ENCODE peak calls at places on chromosomes 4 and X, in five cellular contexts. W is brain microvascular endothelial cell, F is left ventricle myocardium inferior, T is lung, R is left lung. U is an unnamed sample.

GRCh38 chrX:23726196-23726595 is 16.9 kb downstream of the ACOT9 start:
- DNase-seq in T (no peak), W (no peak), R (no peak), F (no peak), U (no peak)

GRCh38 chrX:108732630-108733321 is 3.6 kb downstream of the IRS4 start:
- DNase-seq in W (no peak), F (no peak), T (no peak), R (peak), U (no peak)

GRCh38 chrX:24566233-24566632 is 80.9 kb downstream of the PCYT1B start:
- DNase-seq in T (no peak), W (no peak), F (no peak), R (no peak), U (no peak)

GRCh38 chrX:38805294-38806053 is 4.2 kb downstream of the MID1IP1 start:
- DNase-seq in T (peak), F (peak), R (peak), W (no peak), U (no peak)

GRCh38 chr4:140096483-140096861 is 57.5 kb downstream of the MAML3 start:
- DNase-seq in F (no peak), W (no peak), R (no peak), T (no peak), U (no peak)

GRCh38 chrX:50471390-50471789 is 765 bp upstream of the DGKK start:
- DNase-seq in R (peak), T (no peak), W (no peak), F (no peak), U (no peak)

GRCh38 chrX:31320740-31321139 is 248.9 kb upstream of the FTHL17 start:
- DNase-seq in T (no peak), R (no peak), F (no peak), W (no peak), U (no peak)

GRCh38 chr4:13543648-13544555 is at the start of gene NKX3-2:
- DNase-seq in R (peak), T (no peak), W (no peak), F (no peak), U (no peak)

GRCh38 chrX:119374736-119375135 is 24.4 kb upstream of the SLC25A43 start:
- DNase-seq in R (no peak), F (no peak), T (no peak), W (peak), U (peak)

GRCh38 chrX:46953597-46953996 is 41.4 kb downstream of the JADE3 start:
- DNase-seq in F (no peak), R (no peak), T (no peak), W (no peak), U (no peak)

GRCh38 chr4:158182736-158183135 is 9.9 kb upstream of the GASK1B start:
- DNase-seq in W (no peak), F (no peak), R (peak), T (no peak), U (no peak)

GRCh38 chrX:24055043-24055356 is 244 bp downstream of the EIF2S3 start:
- DNase-seq in T (no peak), F (no peak), R (no peak), W (no peak), U (no peak)

GRCh38 chr4:81651500-81651899 is 179.8 kb upstream of the RASGEF1B start:
- DNase-seq in T (no peak), R (no peak), W (peak), F (no peak), U (peak)

GRCh38 chrX:39491548-39492297 is 606.0 kb downstream of the BCOR start:
- DNase-seq in R (no peak), F (no peak), T (no peak), W (no peak), U (no peak)

GRCh38 chr4:148980782-148981181 is 538.6 kb upstream of the NR3C2 start:
- DNase-seq in R (no peak), T (no peak), F (no peak), W (no peak), U (no peak)

GRCh38 chr4:11079171-11079570 is 349.5 kb downstream of the HS3ST1 start:
- DNase-seq in W (no peak), T (no peak), F (no peak), R (no peak), U (no peak)

GRCh38 chr4:163542275-163542674 is 47.8 kb downstream of the TMA16 start:
- DNase-seq in F (no peak), W (peak), R (no peak), T (no peak), U (peak)

GRCh38 chr4:113446019-113446418 is 315.5 kb downstream of the CAMK2D start:
- DNase-seq in R (no peak), T (no peak), W (no peak), F (no peak), U (peak)

GRCh38 chr4:153038493-153039311 is 102.6 kb downstream of the FHDC1 start:
- DNase-seq in T (no peak), F (no peak), R (no peak), W (no peak), U (no peak)

GRCh38 chrX:295136-295535 is 14.0 kb downstream of the PLCXD1 start:
- DNase-seq in R (peak), W (no peak), F (no peak), T (no peak), U (no peak)

GRCh38 chrX:44314259-44314734 is 29.2 kb downstream of the EFHC2 start:
- DNase-seq in W (peak), R (no peak), T (no peak), F (peak), U (no peak)

GRCh38 chr4:36427696-36428095 is 146.3 kb downstream of the DTHD1 start:
- DNase-seq in F (no peak), W (no peak), R (peak), T (no peak), U (no peak)

GRCh38 chr4:88318751-88319350 is 34.5 kb upstream of the PPM1K start:
- DNase-seq in W (peak), T (no peak), R (no peak), F (no peak), U (peak)

GRCh38 chr4:171181090-171181489 is 632.1 kb upstream of the GALNTL6 start:
- DNase-seq in F (no peak), W (no peak), T (no peak), R (no peak), U (no peak)

GRCh38 chr4:119286377-119287002 is 35.4 kb downstream of the FABP2 start:
- DNase-seq in F (no peak), R (no peak), W (peak), T (no peak), U (no peak)

GRCh38 chr4:39495446-39496208 is 31.6 kb downstream of the UGDH start:
- DNase-seq in F (no peak), T (no peak), W (no peak), R (no peak), U (peak)

GRCh38 chrX:152637649-152638442 is at the start of gene GABRQ:
- DNase-seq in W (peak), T (no peak), R (peak), F (peak), U (no peak)

GRCh38 chrX:134603806-134604700 is 54.2 kb downstream of the PLAC1 start:
- DNase-seq in W (peak), R (no peak), F (no peak), T (no peak), U (no peak)

GRCh38 chr4:101763576-101763975 is 27.0 kb upstream of the BANK1 start:
- DNase-seq in T (no peak), W (no peak), R (no peak), F (no peak), U (no peak)

GRCh38 chrX:68997911-68998310 is 167.3 kb downstream of the PJA1 start:
- DNase-seq in T (peak), W (peak), R (no peak), F (peak), U (no peak)

GRCh38 chr4:176726803-176727202 is 65.9 kb downstream of the VEGFC start:
- DNase-seq in W (peak), T (no peak), R (peak), F (no peak), U (no peak)

GRCh38 chr4:46124773-46125172 is 919 bp upstream of the GABRG1 start:
- DNase-seq in T (no peak), R (no peak), W (no peak), F (no peak), U (no peak)

GRCh38 chr4:2847297-2847871 is 3.7 kb downstream of the ADD1 start:
- DNase-seq in R (no peak), F (no peak), W (no peak), T (no peak), U (no peak)

GRCh38 chr4:47668810-47669408 is 169.0 kb downstream of the CORIN start:
- DNase-seq in W (peak), R (no peak), F (no peak), T (no peak), U (peak)

GRCh38 chrX:10457092-10457491 is 163.3 kb downstream of the MID1 start:
- DNase-seq in F (no peak), T (no peak), W (peak), R (no peak), U (no peak)

GRCh38 chr4:117637347-117637746 is 396.9 kb upstream of the NDST3 start:
- DNase-seq in R (peak), T (no peak), W (no peak), F (no peak), U (no peak)

GRCh38 chrX:69991685-69992084 is 58.1 kb downstream of the AWAT2 start:
- DNase-seq in F (no peak), T (no peak), W (no peak), R (no peak), U (no peak)

GRCh38 chr4:146110847-146111485 is 64.6 kb upstream of the LSM6 start:
- DNase-seq in T (no peak), W (no peak), F (no peak), R (no peak), U (no peak)

GRCh38 chr4:10079951-10080873 is 36.4 kb downstream of the WDR1 start:
- DNase-seq in R (peak), T (no peak), W (no peak), F (peak), U (no peak)

GRCh38 chr4:186596850-186597390 is 41.6 kb upstream of the MTNR1A start:
- DNase-seq in R (no peak), W (no peak), T (no peak), F (no peak), U (no peak)

GRCh38 chrX:19751068-19751467 is 136.3 kb downstream of the SH3KBP1 start:
- DNase-seq in W (no peak), R (no peak), F (no peak), T (no peak), U (no peak)
- H3K27ac ChIP-seq in W (no peak), R (no peak), F (no peak), T (no peak), U (no peak)

GRCh38 chrX:45748443-45748842 is 547.8 kb upstream of the DIPK2B start:
- DNase-seq in R (no peak), T (no peak), F (no peak), W (no peak), U (no peak)
- H3K27ac ChIP-seq in R (peak), T (peak), F (peak), W (no peak), U (peak)

GRCh38 chr4:41141910-41142309 is 72.4 kb downstream of the APBB2 start:
- DNase-seq in R (no peak), W (no peak), F (no peak), T (no peak), U (no peak)
- H3K27ac ChIP-seq in R (peak), W (peak), F (peak), T (peak), U (peak)

GRCh38 chr4:109026588-109026987 is 263.7 kb upstream of the ETNPPL start:
- DNase-seq in W (peak), R (no peak), F (no peak), T (no peak), U (no peak)
- H3K27ac ChIP-seq in W (peak), R (no peak), F (no peak), T (no peak), U (no peak)

DNA sequence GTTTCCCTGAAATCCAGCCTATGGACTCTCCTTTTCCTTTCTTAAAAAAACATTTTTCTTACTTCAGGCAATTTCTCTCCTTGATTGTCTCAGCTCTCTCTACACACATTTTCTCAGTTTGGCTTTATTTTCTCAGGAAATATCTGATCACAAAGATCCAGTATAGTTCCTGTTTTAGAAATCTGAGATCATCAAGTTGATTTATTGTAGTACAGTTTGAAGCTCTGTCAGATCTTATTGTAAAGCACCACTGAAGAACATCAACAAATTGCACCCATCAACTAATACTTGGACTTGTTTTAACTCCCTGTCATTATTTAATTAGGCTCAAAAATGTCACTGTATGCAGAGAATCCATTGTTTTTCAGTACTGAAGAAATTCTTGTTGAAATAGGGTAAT is 317.6 kb downstream of the ARHGAP24 start:
- DNase-seq in W (no peak), T (no peak), R (no peak), F (no peak), U (no peak)
- H3K27ac ChIP-seq in W (peak), T (no peak), R (no peak), F (no peak), U (no peak)

DNA sequence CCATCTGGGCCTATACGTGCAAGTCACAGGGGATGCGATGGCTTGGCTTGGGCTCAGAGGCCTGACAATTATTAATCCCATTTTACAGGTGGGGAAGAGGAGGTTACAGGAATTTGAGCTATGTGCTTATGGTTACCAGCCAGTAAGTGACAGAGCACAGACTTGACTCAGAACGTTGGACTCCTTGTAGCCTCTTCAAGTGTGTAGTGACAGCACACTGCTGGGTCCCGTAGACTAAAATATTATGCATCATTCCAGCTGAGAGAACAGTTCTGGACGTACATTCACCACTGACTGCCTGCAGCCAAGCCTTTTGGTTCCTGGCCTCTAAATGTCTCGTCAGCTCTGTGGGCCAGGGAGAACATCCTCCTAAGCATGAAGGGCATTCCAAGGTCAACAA is 314.5 kb downstream of the GPAT3 start:
- DNase-seq in W (peak), T (no peak), F (no peak), R (no peak), U (no peak)
- H3K27ac ChIP-seq in W (no peak), T (no peak), F (no peak), R (no peak), U (no peak)

GRCh38 chr4:4413373-4413725 is 26.4 kb downstream of the NSG1 start:
- DNase-seq in W (no peak), T (no peak), R (no peak), F (no peak), U (no peak)
- H3K27ac ChIP-seq in W (no peak), T (no peak), R (no peak), F (no peak), U (no peak)

U was measured in epithelial cell of prostate.